ENCODE peak calls at places on chromosomes 16 and 17, in nine cellular contexts. T is transverse colon; D is neuronal stem cell; E is tibial nerve; Y is NT2/D1; N is CD8-positive, alpha-beta T cell; X is Peyer's patch; Z is left lung; J is upper lobe of right lung. B is an unnamed sample.

GRCh38 chr17:4854181-4854681 is 21.1 kb downstream of the MINK1 start:
- DNase-seq in T (no peak), D (no peak), E (no peak), Y (no peak), N (no peak), X (no peak), Z (no peak), J (no peak), B (no peak)

GRCh38 chr16:66476328-66477027 is 49.4 kb downstream of the BEAN1 start:
- DNase-seq in T (no peak), D (no peak), E (no peak), Y (no peak), N (peak; percentile 50), X (peak; percentile 31), Z (no peak), J (no peak), B (no peak)

GRCh38 chr16:53822936-53823529 is 119.1 kb downstream of the FTO start:
- DNase-seq in T (no peak), D (no peak), E (no peak), Y (no peak), N (peak; percentile 50), X (no peak), Z (no peak), J (no peak), B (no peak)

GRCh38 chr17:1047177-1047885 is 50.4 kb downstream of the TIMM22 start:
- DNase-seq in T (no peak), D (no peak), E (no peak), Y (no peak), N (no peak), X (no peak), Z (no peak), J (peak; percentile 68), B (peak; percentile 84)

GRCh38 chr17:73390221-73390620 is 78.4 kb upstream of the CDC42EP4 start:
- DNase-seq in T (no peak), D (no peak), E (no peak), Y (no peak), N (no peak), X (no peak), Z (no peak), J (no peak), B (peak; percentile 25)

GRCh38 chr17:34307110-34307509 is 12.1 kb upstream of the CCL8 start:
- DNase-seq in T (no peak), D (no peak), E (peak; percentile 30), Y (no peak), N (no peak), X (no peak), Z (no peak), J (no peak), B (peak; percentile 52)

GRCh38 chr16:23031508-23032098 is 117.6 kb downstream of the USP31 start:
- DNase-seq in T (no peak), D (no peak), E (no peak), Y (peak; percentile 65), N (no peak), X (no peak), Z (no peak), J (no peak), B (no peak)

GRCh38 chr16:20332411-20332810 is 5.1 kb upstream of the GP2 start:
- DNase-seq in T (no peak), D (no peak), E (no peak), Y (no peak), N (no peak), X (no peak), Z (no peak), J (no peak), B (no peak)

GRCh38 chr17:77451894-77452852 is 311.4 kb downstream of the SEC14L1 start:
- DNase-seq in T (peak; percentile 83), D (no peak), E (peak; percentile 59), Y (no peak), N (no peak), X (no peak), Z (no peak), J (peak; percentile 77), B (peak; percentile 91)

GRCh38 chr17:77455111-77455877 is 314.5 kb downstream of the SEC14L1 start:
- DNase-seq in T (no peak), D (no peak), E (peak; percentile 51), Y (no peak), N (no peak), X (no peak), Z (no peak), J (no peak), B (no peak)

GRCh38 chr17:77455878-77456234 is 315.1 kb downstream of the SEC14L1 start:
- DNase-seq in T (no peak), D (no peak), E (no peak), Y (no peak), N (no peak), X (no peak), Z (no peak), J (no peak), B (no peak)

GRCh38 chr17:77454560-77455095 is 313.9 kb downstream of the SEC14L1 start:
- DNase-seq in T (no peak), D (no peak), E (no peak), Y (no peak), N (no peak), X (no peak), Z (no peak), J (no peak), B (no peak)

DNA sequence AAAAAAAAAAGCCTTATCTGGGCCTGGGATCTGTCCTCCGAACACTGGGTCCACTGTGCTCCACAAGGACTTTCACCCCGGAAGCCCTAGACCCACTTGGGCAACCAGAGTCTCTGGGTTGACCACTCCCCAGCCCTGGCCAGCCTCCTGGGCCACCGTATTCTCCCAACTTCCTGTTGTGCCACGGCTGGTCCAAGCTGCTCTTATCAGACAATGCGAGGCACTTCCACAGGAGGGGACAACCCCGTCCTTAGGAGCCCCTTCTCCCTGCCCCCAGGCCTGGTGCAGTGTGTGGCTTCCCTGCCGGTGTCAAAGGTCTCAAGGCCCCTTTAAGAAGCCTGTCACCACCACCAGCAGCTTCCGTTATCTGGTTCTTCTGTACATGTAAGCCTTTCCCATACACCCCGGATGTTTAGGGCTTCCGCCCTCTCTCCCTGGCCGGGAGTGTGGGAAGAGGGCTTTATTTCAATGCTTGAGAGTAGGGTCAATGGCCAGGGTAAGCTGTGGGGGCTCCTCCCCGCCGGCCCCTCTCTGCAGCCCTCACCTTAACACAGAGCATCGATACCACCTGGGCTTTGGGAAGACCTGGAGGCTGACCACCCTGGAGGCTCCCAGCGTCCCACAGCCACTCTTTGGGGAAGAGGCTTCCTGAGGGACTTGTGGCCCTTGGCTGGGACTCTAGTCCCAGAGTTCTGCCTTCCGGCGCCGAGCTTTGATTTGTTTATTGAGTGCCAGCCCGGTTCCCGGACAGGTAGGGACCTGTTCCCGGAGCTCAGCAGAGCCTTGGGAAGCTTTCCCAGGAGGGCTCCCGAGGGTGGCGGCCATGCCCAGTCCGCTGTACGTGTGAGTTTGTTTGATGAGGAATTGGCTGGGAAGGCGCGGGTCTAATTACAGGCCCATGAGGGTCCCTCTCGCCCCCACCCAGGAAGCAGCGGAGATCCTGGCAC is 313.1 kb downstream of the SEC14L1 start:
- DNase-seq in T (peak; percentile 89), D (no peak), E (no peak), Y (no peak), N (peak; percentile 80), X (peak; percentile 83), Z (no peak), J (no peak), B (no peak)
- H3K4me3 ChIP-seq in T (peak overlapping the region; percentile 63), D (no peak overlapping the region), E (peak overlapping the region; percentile 23), Y (no peak overlapping the region), N (peak overlapping the region; percentile 99), X (peak overlapping the region; percentile 63), Z (peak overlapping the region; percentile 31), J (peak overlapping the region; percentile 65), B (no peak overlapping the region)

GRCh38 chr16:70427786-70428177 is 11.1 kb downstream of the ST3GAL2 start:
- DNase-seq in T (no peak), D (no peak), E (no peak), Y (no peak), N (no peak), X (no peak), Z (no peak), J (no peak), B (no peak)
- H3K4me1 ChIP-seq in T (peaks cover 57% of the 10 kb centered on the region), D (peaks cover 26% of the 10 kb centered on the region), E (peaks cover 63% of the 10 kb centered on the region), Y (peaks cover 25% of the 10 kb centered on the region), N (peaks cover 46% of the 10 kb centered on the region), X (peaks cover 47% of the 10 kb centered on the region), Z (peaks cover 47% of the 10 kb centered on the region), J (peaks cover 60% of the 10 kb centered on the region), B (peaks cover 33% of the 10 kb centered on the region)

GRCh38 chr17:68640601-68641000 is 39.4 kb upstream of the FAM20A start:
- DNase-seq in T (no peak), D (no peak), E (no peak), Y (no peak), N (no peak), X (no peak), Z (no peak), J (no peak), B (no peak)

GRCh38 chr17:68641276-68642117 is 40.3 kb upstream of the FAM20A start:
- DNase-seq in T (no peak), D (no peak), E (no peak), Y (no peak), N (no peak), X (no peak), Z (no peak), J (no peak), B (no peak)

GRCh38 chr17:68646626-68647526 is 45.7 kb upstream of the FAM20A start:
- DNase-seq in T (no peak), D (no peak), E (no peak), Y (no peak), N (no peak), X (no peak), Z (no peak), J (no peak), B (no peak)

GRCh38 chr17:68642118-68642412 is 40.9 kb upstream of the FAM20A start:
- DNase-seq in T (no peak), D (no peak), E (no peak), Y (no peak), N (no peak), X (no peak), Z (no peak), J (no peak), B (no peak)
- H3K4me3 ChIP-seq in T (no peak overlapping the region), D (no peak overlapping the region), E (no peak overlapping the region), Y (no peak overlapping the region), N (no peak overlapping the region), X (no peak overlapping the region), Z (no peak overlapping the region), J (no peak overlapping the region), B (no peak overlapping the region)

GRCh38 chr16:25172831-25173230 is 43.9 kb upstream of the AQP8 start:
- DNase-seq in T (no peak), D (no peak), E (no peak), Y (no peak), N (no peak), X (no peak), Z (no peak), J (no peak), B (no peak)

GRCh38 chr16:25176136-25176535 is 40.6 kb upstream of the AQP8 start:
- DNase-seq in T (no peak), D (no peak), E (no peak), Y (no peak), N (no peak), X (no peak), Z (no peak), J (peak; percentile 36), B (no peak)

GRCh38 chr16:25171390-25171789 is 45.4 kb upstream of the AQP8 start:
- DNase-seq in T (no peak), D (no peak), E (no peak), Y (no peak), N (no peak), X (no peak), Z (no peak), J (no peak), B (no peak)

GRCh38 chr16:25177512-25177830 is 39.3 kb upstream of the AQP8 start:
- DNase-seq in T (no peak), D (no peak), E (no peak), Y (no peak), N (no peak), X (no peak), Z (no peak), J (no peak), B (no peak)

DNA sequence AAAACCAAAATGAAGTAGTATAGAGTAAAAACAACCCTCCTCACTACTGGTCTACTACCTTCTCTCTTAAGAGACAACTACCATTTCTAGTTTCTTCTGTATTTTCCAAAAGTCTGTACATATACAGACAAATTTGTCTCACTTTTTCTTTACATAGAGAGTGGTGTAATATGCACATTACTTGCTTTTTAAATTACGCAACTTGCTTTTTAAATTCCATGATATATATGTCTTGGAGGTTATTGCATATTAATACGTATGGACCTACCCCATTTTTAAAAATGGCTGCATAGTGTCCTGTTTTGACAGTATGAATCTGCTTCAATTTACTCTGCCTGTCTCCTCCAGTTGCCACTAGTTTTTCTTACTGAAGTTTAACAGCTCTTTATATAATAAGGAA is 42.5 kb upstream of the AQP8 start:
- DNase-seq in T (no peak), D (no peak), E (no peak), Y (no peak), N (no peak), X (no peak), Z (no peak), J (no peak), B (no peak)
- H3K4me1 ChIP-seq in T (peaks cover 16% of the 10 kb centered on the region), D (no peaks in the 10 kb centered on the region), E (no peaks in the 10 kb centered on the region), Y (no peaks in the 10 kb centered on the region), N (no peaks in the 10 kb centered on the region), X (no peaks in the 10 kb centered on the region), Z (no peaks in the 10 kb centered on the region), J (no peaks in the 10 kb centered on the region), B (no peaks in the 10 kb centered on the region)

B was measured in right cardiac atrium.